ENCODE peak calls at places on chromosomes 6 and 20, in five cellular contexts. V, T, F, O and Z are unnamed samples.

GRCh38 chr6:6556738-6557503 is 31.6 kb upstream of the LY86 start:
- DNase-seq in O (peak), F (peak), T (peak), V (peak), Z (no peak)

GRCh38 chr20:46624941-46625340 is 26.3 kb downstream of the SLC13A3 start:
- DNase-seq in F (no peak), T (no peak), V (no peak), O (no peak), Z (no peak)

GRCh38 chr6:157814883-157815282 is 8.2 kb upstream of the SNX9 start:
- DNase-seq in O (no peak), T (no peak), V (no peak), F (no peak), Z (no peak)

GRCh38 chr20:12699374-12700228 is 309.2 kb upstream of the SPTLC3 start:
- DNase-seq in T (no peak), V (no peak), O (no peak), F (no peak), Z (no peak)

GRCh38 chr6:56573624-56574023 is 69.1 kb downstream of the DST start:
- DNase-seq in T (no peak), O (no peak), F (no peak), V (no peak), Z (no peak)

GRCh38 chr20:38121741-38122140 is 43.3 kb downstream of the TGM2 start:
- DNase-seq in T (no peak), V (peak), F (no peak), O (no peak), Z (no peak)

GRCh38 chr6:70668499-70668812 is 773 bp downstream of the SMAP1 start:
- DNase-seq in T (no peak), O (peak), V (peak), F (no peak), Z (no peak)

GRCh38 chr6:114258376-114258775 is 84.4 kb downstream of the HS3ST5 start:
- DNase-seq in O (no peak), V (no peak), F (no peak), T (no peak), Z (no peak)

GRCh38 chr6:105941616-105942412 is 144.3 kb upstream of the PRDM1 start:
- DNase-seq in O (no peak), F (no peak), T (no peak), V (no peak), Z (no peak)

GRCh38 chr6:158095031-158095430 is 73.0 kb downstream of the SERAC1 start:
- DNase-seq in O (no peak), V (no peak), T (no peak), F (no peak), Z (no peak)

GRCh38 chr6:14542670-14543366 is 425.2 kb downstream of the CD83 start:
- DNase-seq in O (no peak), T (no peak), V (peak), F (peak), Z (no peak)

GRCh38 chr20:63580796-63581461 is 6.9 kb upstream of the HELZ2 start:
- DNase-seq in V (peak), T (peak), F (peak), O (peak), Z (peak)

DNA sequence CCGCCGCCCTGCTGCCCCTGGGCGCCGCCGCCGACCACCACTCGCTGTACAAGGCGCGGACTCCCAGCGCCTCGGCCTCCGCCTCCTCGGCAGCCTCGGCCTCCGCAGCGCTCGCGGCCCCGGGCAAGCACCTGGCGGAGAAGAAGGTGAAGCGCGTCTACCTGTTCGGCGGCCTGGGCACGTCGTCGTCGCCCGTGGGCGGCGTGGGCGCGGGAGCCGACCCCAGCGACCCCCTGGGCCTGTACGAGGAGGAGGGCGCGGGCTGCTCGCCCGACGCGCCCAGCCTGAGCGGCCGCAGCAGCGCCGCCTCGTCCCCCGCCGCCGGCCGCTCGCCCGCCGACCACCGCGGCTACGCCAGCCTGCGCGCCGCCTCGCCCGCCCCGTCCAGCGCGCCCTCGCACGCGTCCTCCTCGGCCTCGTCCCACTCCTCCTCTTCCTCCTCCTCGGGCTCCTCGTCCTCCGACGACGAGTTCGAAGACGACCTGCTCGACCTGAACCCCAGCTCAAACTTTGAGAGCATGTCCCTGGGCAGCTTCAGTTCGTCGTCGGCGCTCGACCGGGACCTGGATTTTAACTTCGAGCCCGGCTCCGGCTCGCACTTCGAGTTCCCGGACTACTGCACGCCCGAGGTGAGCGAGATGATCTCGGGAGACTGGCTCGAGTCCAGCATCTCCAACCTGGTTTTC is 1.9 kb downstream of the SOX4 start:
- DNase-seq in T (peak), F (peak), O (peak), V (no peak), Z (peak)
- TF ChIP-seq CTCF in T (no peak), F (peak), O (no peak), V (no peak), Z (no peak)

DNA sequence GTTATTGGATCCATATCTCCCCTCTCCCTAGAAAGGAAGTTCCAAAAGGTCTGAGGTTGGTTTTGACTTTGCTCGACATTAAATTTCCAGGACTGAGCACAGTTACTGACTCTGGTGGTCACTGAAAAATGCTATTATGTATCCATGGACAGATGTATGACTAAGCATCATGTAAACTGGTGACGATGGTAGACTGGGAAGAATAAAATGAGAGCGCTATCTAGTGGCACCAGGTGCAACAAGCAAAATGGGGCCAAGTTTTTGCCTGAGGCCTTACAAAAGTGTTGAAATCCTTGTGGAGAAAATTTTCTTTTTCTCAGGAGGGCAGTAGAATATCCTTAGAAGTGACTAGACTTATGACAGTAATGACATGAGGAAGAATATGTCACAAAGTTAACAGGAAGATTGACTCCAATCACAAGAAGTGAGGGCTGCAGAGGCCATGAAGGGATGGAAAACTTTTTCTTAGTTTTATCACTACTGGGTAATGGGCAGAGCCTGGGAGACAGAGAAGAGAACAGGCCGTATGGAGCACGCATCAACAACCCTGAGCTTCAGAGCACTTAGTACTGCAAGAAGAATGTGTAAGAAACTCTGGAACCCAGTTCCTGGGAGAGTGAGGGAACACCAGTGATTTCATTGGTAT is 88.9 kb upstream of the ELOVL5 start:
- DNase-seq in F (peak), T (peak), V (peak), O (peak), Z (no peak)
- TF ChIP-seq CTCF in F (peak), T (peak), V (peak), O (peak), Z (peak)

GRCh38 chr6:125790403-125791150 is at the start of gene NCOA7:
- DNase-seq in T (peak), F (peak), O (peak), V (peak), Z (peak)

GRCh38 chr6:125791151-125791819 is 525 bp downstream of the NCOA7 start:
- DNase-seq in O (peak), F (peak), T (peak), V (peak), Z (peak)

GRCh38 chr6:125792172-125792571 is 1.4 kb downstream of the NCOA7 start:
- DNase-seq in T (no peak), O (no peak), V (no peak), F (no peak), Z (no peak)

GRCh38 chr6:125792680-125793079 is 1.9 kb downstream of the NCOA7 start:
- DNase-seq in V (no peak), F (no peak), O (no peak), T (no peak), Z (no peak)

GRCh38 chr6:125791820-125792165 is 1.0 kb downstream of the NCOA7 start:
- DNase-seq in O (no peak), V (no peak), T (no peak), F (no peak), Z (no peak)
- TF ChIP-seq CTCF in O (no peak), V (no peak), T (no peak), F (no peak), Z (peak)

DNA sequence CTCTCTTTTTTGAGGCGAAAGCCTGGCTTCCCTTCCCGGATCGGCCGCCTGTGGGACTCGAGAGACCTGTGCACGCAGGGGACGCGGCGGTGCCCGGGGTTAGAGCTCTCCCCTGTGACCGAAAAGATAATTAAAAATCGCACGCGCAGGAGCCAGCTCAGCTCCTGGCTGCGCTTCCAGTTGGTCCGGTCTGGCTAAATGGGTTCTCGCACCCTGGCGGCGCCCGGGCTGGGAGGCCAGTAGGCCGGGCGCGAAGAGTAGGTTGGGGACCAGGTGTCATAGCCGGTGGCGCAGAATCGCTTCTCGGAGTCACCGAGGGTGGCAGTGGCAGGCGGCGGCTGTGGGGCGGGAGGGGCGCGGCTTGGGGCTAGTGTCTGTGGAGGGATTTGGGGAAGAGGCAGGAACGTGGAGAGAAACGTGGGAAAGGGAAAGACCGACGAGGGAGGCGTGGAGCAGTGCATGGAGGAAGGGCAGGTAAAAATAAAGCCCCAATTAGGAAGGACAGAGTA is 41.9 kb upstream of the SUPT3H start:
- DNase-seq in T (peak), F (peak), V (peak), O (peak), Z (peak)
- TF ChIP-seq CTCF in T (no peak), F (peak), V (peak), O (peak), Z (no peak)

DNA sequence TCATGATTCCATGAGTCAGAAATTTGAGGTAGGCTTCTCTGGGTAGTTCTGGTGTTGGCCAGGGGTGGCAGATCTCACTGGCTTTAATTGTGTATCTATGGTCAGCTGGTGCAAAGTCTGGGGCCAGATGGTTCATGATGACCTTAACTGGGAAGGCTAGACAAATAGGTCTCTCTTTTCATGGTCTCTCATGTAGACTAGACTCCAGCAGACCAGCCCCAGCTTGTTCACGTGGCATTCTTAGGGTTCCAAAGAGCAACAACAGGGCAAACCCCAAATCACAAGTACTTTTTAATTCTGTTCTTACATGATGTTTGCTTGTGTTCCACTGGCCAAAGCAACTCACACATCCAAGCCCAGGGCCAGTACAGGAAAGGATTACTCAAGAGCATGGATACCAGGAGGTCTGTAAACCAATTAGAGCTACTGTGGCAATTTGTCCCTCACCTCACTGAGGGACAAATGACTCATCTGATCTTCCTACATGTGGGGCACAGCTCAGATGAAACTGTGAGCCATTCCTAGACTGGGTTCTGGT is 79.5 kb upstream of the PBOV1 start:
- DNase-seq in O (no peak), F (no peak), T (no peak), V (no peak), Z (no peak)
- TF ChIP-seq CTCF in O (no peak), F (no peak), T (no peak), V (no peak), Z (no peak)

GRCh38 chr6:31339210-31339609 is 17.8 kb downstream of the HLA-B start:
- DNase-seq in O (no peak), T (no peak), F (no peak), V (no peak), Z (no peak)

GRCh38 chr6:31350973-31351733 is 5.8 kb downstream of the HLA-B start:
- DNase-seq in V (no peak), F (no peak), O (no peak), T (no peak), Z (no peak)

GRCh38 chr6:31350551-31350950 is 6.4 kb downstream of the HLA-B start:
- DNase-seq in F (no peak), T (no peak), V (no peak), O (no peak), Z (no peak)

GRCh38 chr6:31340228-31340627 is 16.8 kb downstream of the HLA-B start:
- DNase-seq in V (no peak), F (no peak), O (no peak), T (no peak), Z (no peak)

GRCh38 chr6:31345026-31345730 is 11.8 kb downstream of the HLA-B start:
- DNase-seq in F (no peak), O (no peak), V (no peak), T (no peak), Z (no peak)
- TF ChIP-seq CTCF in F (peak), O (no peak), V (no peak), T (no peak), Z (no peak)

DNA sequence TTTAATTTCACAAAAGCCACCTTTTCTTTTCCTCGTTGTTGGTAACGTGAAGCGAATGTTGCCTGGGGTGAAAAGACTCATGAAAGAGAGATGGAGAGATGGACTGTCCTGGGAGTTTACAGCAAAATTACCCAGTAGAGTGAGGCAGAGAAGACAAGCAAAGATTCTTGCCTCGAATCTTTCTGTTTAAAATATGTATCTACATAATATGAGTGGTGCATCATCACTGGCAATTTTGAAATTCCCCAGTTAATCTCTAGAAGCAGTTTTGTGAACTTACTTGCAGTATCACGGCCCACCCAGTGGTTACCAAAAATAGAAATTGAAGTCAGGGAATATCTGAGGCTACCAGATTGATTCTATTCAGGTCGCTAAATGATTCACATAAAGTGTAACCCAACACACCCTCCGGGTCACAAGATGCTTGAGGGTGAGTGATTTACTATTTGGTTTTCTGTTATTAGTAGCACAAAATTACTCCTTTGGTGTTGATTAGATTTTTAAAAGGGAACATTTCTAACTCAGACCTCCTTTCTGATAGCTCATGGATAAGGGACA is 111.9 kb downstream of the PPP1R14C start:
- DNase-seq in T (no peak), O (no peak), V (no peak), F (no peak), Z (no peak)
- TF ChIP-seq CTCF in T (no peak), O (no peak), V (no peak), F (no peak), Z (no peak)

DNA sequence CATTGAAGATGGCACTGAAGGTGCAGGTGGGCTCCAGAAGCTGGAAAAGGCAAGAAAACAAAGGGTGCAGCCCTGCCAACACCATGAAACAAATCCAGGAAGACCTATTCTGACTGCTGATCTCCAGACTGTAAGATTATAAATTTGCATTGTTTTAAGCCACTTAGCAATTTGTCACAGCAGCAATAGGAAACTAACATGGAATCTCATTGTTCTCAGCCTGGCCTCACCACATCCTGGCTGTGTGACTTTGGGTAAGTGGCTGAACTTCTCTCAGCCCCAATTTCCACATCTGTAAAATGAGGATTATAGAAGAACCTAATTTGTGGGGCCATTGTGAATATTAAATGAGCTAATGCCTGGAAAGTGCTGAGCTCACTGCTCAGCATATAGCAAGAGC is 160.4 kb upstream of the MAFB start:
- DNase-seq in T (no peak), O (no peak), V (no peak), F (no peak), Z (no peak)
- TF ChIP-seq CTCF in T (no peak), O (no peak), V (no peak), F (no peak), Z (no peak)

DNA sequence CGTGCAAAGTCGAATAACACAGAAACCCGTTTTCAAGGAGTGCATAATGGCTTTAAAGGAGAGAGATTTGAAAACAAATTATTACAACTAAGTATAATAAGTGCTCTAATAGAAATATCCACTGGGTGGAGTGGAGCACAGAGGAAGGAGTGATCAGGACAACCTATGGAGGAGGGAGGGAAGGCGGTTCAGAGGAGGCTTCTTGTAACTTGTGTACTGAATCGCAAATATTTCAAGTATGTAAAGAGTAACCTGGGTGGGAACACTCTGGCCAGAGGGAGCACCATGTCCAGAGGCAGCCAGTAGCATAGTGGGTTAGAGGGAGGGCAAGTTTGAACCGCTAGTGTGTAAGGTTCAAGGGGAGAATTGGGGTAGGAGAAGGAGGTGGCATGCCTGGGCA is 21.6 kb upstream of the TNFAIP3 start:
- DNase-seq in F (no peak), O (peak), T (no peak), V (peak), Z (no peak)
- TF ChIP-seq CTCF in F (no peak), O (peak), T (peak), V (peak), Z (no peak)